ENCODE peak calls at places on chromosomes 5 and 9, in six cellular contexts. V, R, U, F, L and Z are unnamed samples.

GRCh38 chr9:124468061-124468740 is 17.9 kb downstream of the ADGRD2 start:
- DNase-seq in V (no peak), R (no peak), U (no peak), F (no peak), L (peak), Z (no peak)

GRCh38 chr9:95468791-95469190 is 48.0 kb downstream of the PTCH1 start:
- DNase-seq in V (no peak), R (no peak), U (no peak), F (no peak), L (no peak), Z (no peak)

GRCh38 chr9:127264462-127265040 is at the start of gene GARNL3:
- DNase-seq in V (no peak), R (no peak), U (no peak), F (no peak), L (no peak), Z (peak)

GRCh38 chr5:105503950-105504349 is 1941.4 kb upstream of the NUDT12 start:
- DNase-seq in V (no peak), R (no peak), U (no peak), F (no peak), L (no peak), Z (no peak)

GRCh38 chr5:95835682-95836405 is 13.3 kb upstream of the GLRX start:
- DNase-seq in V (no peak), R (peak), U (peak), F (no peak), L (no peak), Z (no peak)

GRCh38 chr9:91885746-91886432 is 64.1 kb downstream of the ROR2 start:
- DNase-seq in V (no peak), R (no peak), U (no peak), F (no peak), L (no peak), Z (no peak)

GRCh38 chr5:171426680-171427079 is 7.2 kb downstream of the FGF18 start:
- DNase-seq in V (no peak), R (no peak), U (no peak), F (no peak), L (peak), Z (no peak)

GRCh38 chr9:35606138-35606504 is 1.1 kb downstream of the TESK1 start:
- DNase-seq in V (no peak), R (no peak), U (no peak), F (no peak), L (no peak), Z (no peak)

GRCh38 chr9:87765521-87765920 is 39.6 kb downstream of the CTSL start:
- DNase-seq in V (no peak), R (no peak), U (no peak), F (no peak), L (no peak), Z (no peak)

GRCh38 chr5:122076669-122077450 is 1.2 kb downstream of the LOX start:
- DNase-seq in V (peak), R (peak), U (peak), F (peak), L (peak), Z (peak)

GRCh38 chr9:89419978-89420394 is 77.9 kb downstream of the SEMA4D start:
- DNase-seq in V (no peak), R (no peak), U (peak), F (no peak), L (no peak), Z (no peak)

GRCh38 chr5:96973561-96974401 is 37.9 kb downstream of the LNPEP start:
- DNase-seq in V (no peak), R (no peak), U (peak), F (no peak), L (no peak), Z (no peak)

GRCh38 chr5:149387982-149388381 is 8.9 kb upstream of the IL17B start:
- DNase-seq in V (no peak), R (no peak), U (no peak), F (no peak), L (no peak), Z (no peak)

GRCh38 chr5:31059889-31060288 is 133.6 kb upstream of the CDH6 start:
- DNase-seq in V (no peak), R (no peak), U (no peak), F (no peak), L (no peak), Z (no peak)

GRCh38 chr9:14351206-14351605 is 37.3 kb upstream of the NFIB start:
- DNase-seq in V (no peak), R (no peak), U (no peak), F (peak), L (peak), Z (no peak)

GRCh38 chr5:35518104-35518503 is 99.6 kb upstream of the SPEF2 start:
- DNase-seq in V (peak), R (no peak), U (no peak), F (no peak), L (no peak), Z (no peak)

GRCh38 chr5:59496524-59497134 is 396.9 kb downstream of the PDE4D start:
- DNase-seq in V (peak), R (no peak), U (peak), F (no peak), L (no peak), Z (no peak)

GRCh38 chr5:73617510-73618279 is 8.3 kb upstream of the ARHGEF28 start:
- DNase-seq in V (no peak), R (no peak), U (no peak), F (no peak), L (no peak), Z (no peak)

GRCh38 chr9:109893222-109893621 is 113.2 kb downstream of the PALM2AKAP2 start:
- DNase-seq in V (no peak), R (no peak), U (no peak), F (no peak), L (no peak), Z (no peak)

GRCh38 chr9:97889941-97890557 is 32.3 kb downstream of the TRMO start:
- DNase-seq in V (peak), R (no peak), U (peak), F (no peak), L (peak), Z (no peak)

GRCh38 chr9:114130624-114131277 is 24.6 kb upstream of the COL27A1 start:
- DNase-seq in V (no peak), R (no peak), U (no peak), F (no peak), L (no peak), Z (no peak)

GRCh38 chr5:82662340-82662739 is 384.2 kb upstream of the RPS23 start:
- DNase-seq in V (no peak), R (no peak), U (no peak), F (no peak), L (no peak), Z (no peak)

GRCh38 chr5:108345541-108346171 is 36.2 kb downstream of the FBXL17 start:
- DNase-seq in V (no peak), R (peak), U (no peak), F (no peak), L (no peak), Z (peak)

GRCh38 chr9:124505006-124505900 is 1.9 kb downstream of the NR5A1 start:
- DNase-seq in V (peak), R (no peak), U (no peak), F (no peak), L (no peak), Z (no peak)

GRCh38 chr9:35771079-35771441 is 17.0 kb upstream of the MSMP start:
- DNase-seq in V (no peak), R (no peak), U (no peak), F (peak), L (peak), Z (no peak)

GRCh38 chr5:174101331-174101730 is 55.8 kb downstream of the NSG2 start:
- DNase-seq in V (no peak), R (no peak), U (no peak), F (no peak), L (no peak), Z (no peak)

GRCh38 chr9:98091735-98092632 is 27.0 kb downstream of the TRIM14 start:
- DNase-seq in V (no peak), R (no peak), U (no peak), F (no peak), L (no peak), Z (peak)

GRCh38 chr5:154575869-154576806 is 98.1 kb upstream of the HAND1 start:
- DNase-seq in V (peak), R (no peak), U (no peak), F (no peak), L (no peak), Z (no peak)

GRCh38 chr9:82721596-82721995 is 341.3 kb downstream of the RASEF start:
- DNase-seq in V (no peak), R (no peak), U (no peak), F (no peak), L (no peak), Z (no peak)

GRCh38 chr9:136529516-136530471 is 16.1 kb downstream of the NOTCH1 start:
- DNase-seq in V (no peak), R (peak), U (no peak), F (no peak), L (no peak), Z (no peak)

GRCh38 chr9:34553511-34554021 is 30.8 kb upstream of the ENHO start:
- DNase-seq in V (no peak), R (no peak), U (no peak), F (no peak), L (no peak), Z (no peak)

GRCh38 chr9:27204578-27204977 is 92.4 kb downstream of the EQTN start:
- DNase-seq in V (no peak), R (no peak), U (no peak), F (no peak), L (no peak), Z (no peak)

GRCh38 chr5:173825215-173825865 is 62.8 kb upstream of the CPEB4 start:
- DNase-seq in V (no peak), R (no peak), U (no peak), F (no peak), L (no peak), Z (no peak)